ENCODE peak calls at places on chromosomes 12 and 14, in six cellular contexts. W is HepG2, S is endothelial cell of umbilical vein, Q is A549, X is NB4, C is GM12878. Y is an unnamed sample.
A peak's percentile ranks its signal among the peaks of the same experiment; 100 is the strongest.

GRCh38 chr12:9687228-9687627 is 17.7 kb downstream of the CLEC2D start:
- DNase-seq in W (no peak), S (no peak), Q (no peak), X (no peak), C (no peak), Y (peak; percentile 19)

GRCh38 chr12:52119398-52120254 is 40.1 kb downstream of the SMIM41 start:
- DNase-seq in W (peak; percentile 70), S (peak; percentile 35), Q (peak; percentile 55), X (peak; percentile 53), C (no peak), Y (peak; percentile 82)

GRCh38 chr14:34872822-34873590 is 2.2 kb downstream of the BAZ1A start:
- DNase-seq in W (peak; percentile 90), S (no peak), Q (peak; percentile 46), X (no peak), C (no peak), Y (no peak)

GRCh38 chr14:76426161-76426696 is 50.3 kb downstream of the ESRRB start:
- DNase-seq in W (no peak), S (no peak), Q (no peak), X (peak; percentile 18), C (no peak), Y (peak; percentile 31)

GRCh38 chr14:77041837-77042557 is 13.5 kb upstream of the IRF2BPL start:
- DNase-seq in W (no peak), S (peak; percentile 91), Q (no peak), X (peak; percentile 50), C (no peak), Y (no peak)

GRCh38 chr14:87030182-87030581 is 962.8 kb downstream of the GALC start:
- DNase-seq in W (no peak), S (no peak), Q (no peak), X (no peak), C (no peak), Y (no peak)

GRCh38 chr12:3930216-3930615 is 57.0 kb upstream of the PARP11 start:
- DNase-seq in W (no peak), S (no peak), Q (no peak), X (no peak), C (no peak), Y (no peak)

GRCh38 chr14:104680056-104680805 is 9.2 kb upstream of the INF2 start:
- DNase-seq in W (no peak), S (peak; percentile 67), Q (peak; percentile 85), X (peak; percentile 67), C (no peak), Y (peak; percentile 36)

GRCh38 chr12:104877107-104877705 is 80.9 kb downstream of the SLC41A2 start:
- DNase-seq in W (no peak), S (peak; percentile 63), Q (peak; percentile 13), X (peak; percentile 66), C (no peak), Y (peak; percentile 28)

GRCh38 chr12:21934173-21934572 is 7.1 kb downstream of the ABCC9 start:
- DNase-seq in W (no peak), S (no peak), Q (no peak), X (no peak), C (no peak), Y (no peak)

GRCh38 chr14:94174622-94175402 is 690 bp downstream of the PPP4R4 start:
- DNase-seq in W (no peak), S (no peak), Q (no peak), X (peak; percentile 11), C (no peak), Y (no peak)

GRCh38 chr12:75863475-75863874 is 168.1 kb downstream of the PHLDA1 start:
- DNase-seq in W (no peak), S (no peak), Q (peak; percentile 19), X (no peak), C (no peak), Y (no peak)

GRCh38 chr14:89198544-89199329 is 218.3 kb downstream of the FOXN3 start:
- DNase-seq in W (no peak), S (no peak), Q (no peak), X (no peak), C (no peak), Y (no peak)

GRCh38 chr12:104496336-104496735 is 39.6 kb downstream of the CHST11 start:
- DNase-seq in W (no peak), S (no peak), Q (no peak), X (no peak), C (no peak), Y (no peak)

GRCh38 chr12:71746983-71747611 is 7.6 kb upstream of the RAB21 start:
- DNase-seq in W (peak; percentile 66), S (peak; percentile 66), Q (peak; percentile 40), X (peak; percentile 74), C (peak; percentile 45), Y (peak; percentile 28)

DNA sequence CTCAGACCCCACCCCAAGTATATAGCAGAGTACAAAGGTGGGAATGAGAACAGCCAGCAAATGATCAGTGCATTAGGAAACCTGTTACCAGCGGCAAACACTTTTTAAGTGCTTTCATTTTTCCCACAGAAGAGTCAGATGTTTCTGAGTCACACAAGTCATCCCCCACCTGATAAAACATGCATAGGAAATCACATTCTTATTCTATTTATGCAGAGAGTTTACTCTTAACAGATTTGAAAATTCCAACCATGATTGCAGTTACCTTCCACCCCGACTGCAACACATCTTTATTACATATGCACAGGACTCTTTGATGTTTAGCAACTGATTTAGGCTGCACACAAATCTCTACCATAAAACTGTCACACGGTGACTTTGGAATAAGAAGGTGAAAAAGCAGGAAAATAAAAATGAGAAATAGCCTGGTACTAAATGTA is 236.4 kb downstream of the PAWR start:
- DNase-seq in W (peak; percentile 26), S (peak; percentile 93), Q (no peak), X (no peak), C (no peak), Y (no peak)
- TF ChIP-seq MYC in W (no peak), S (no peak), Q (no peak), X (no peak), C (no peak), Y (no peak)

DNA sequence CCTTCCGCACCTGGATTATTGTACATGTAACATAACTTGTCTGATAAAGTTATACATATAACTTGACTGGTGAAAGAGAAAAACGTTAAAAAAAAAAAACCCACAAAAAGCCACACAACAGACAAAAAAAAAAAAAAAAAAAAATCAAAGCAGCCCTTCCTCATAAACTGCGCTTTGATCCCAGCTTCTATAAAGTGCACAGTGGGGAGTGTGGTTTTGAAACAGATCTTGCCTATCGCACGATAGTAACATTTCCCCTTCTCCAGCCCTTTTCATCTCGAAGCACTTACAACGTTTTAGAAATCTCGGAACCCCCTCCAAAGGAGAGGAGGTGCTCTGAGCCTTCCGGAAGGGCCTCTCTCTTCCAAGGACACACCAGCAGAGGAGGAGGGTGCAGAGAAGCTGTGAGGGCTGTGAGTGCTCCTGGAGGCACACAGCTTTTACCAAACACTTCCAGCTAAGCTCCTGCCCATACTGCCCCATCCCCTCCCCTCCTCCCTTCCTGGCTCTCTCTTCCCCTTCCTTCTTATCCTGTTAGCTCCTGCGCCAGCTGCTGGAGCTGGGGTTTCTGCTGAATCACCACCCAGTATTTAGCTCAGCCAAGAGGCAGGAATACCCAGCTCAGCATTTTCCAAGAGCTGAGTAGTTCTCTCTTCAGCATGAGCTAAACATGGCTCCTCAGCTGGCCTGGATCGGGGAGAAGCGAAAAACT is 28.4 kb downstream of the SLC7A8 start:
- DNase-seq in W (no peak), S (peak; percentile 85), Q (no peak), X (no peak), C (no peak), Y (peak; percentile 59)
- TF ChIP-seq MYC in W (no peak), S (no peak), Q (no peak), X (no peak), C (no peak), Y (no peak)

GRCh38 chr12:6425588-6426531 is 18.9 kb upstream of the CD27 start:
- DNase-seq in W (peak; percentile 49), S (no peak), Q (no peak), X (peak; percentile 16), C (no peak), Y (no peak)
- TF ChIP-seq MYC in W (no peak), S (no peak), Q (no peak), X (no peak), C (no peak), Y (no peak)

GRCh38 chr12:54384591-54385041 is at the start of gene ZNF385A:
- DNase-seq in W (no peak), S (no peak), Q (no peak), X (peak; percentile 99), C (no peak), Y (no peak)
- TF ChIP-seq MYC in W (no peak), S (no peak), Q (no peak), X (peak; percentile 65), C (no peak), Y (no peak)